ENCODE peak calls at places on chromosomes 2 and 18, in six cellular contexts. One of them, this sample, is unnamed.

GRCh38 chr2:200130762-200131166 is 175.4 kb downstream of the MAIP1 start:
- DNase-seq in fibroblast of the aortic adventitia: no peak
- DNase-seq in astrocyte of the spinal cord: peak
- DNase-seq in WERI-Rb-1: no peak
- DNase-seq in cardiac fibroblast: no peak
- DNase-seq in A549: no peak
- DNase-seq in this sample: no peak

GRCh38 chr18:72160504-72161445 is 383.4 kb downstream of the CBLN2 start:
- DNase-seq in WERI-Rb-1: no peak
- DNase-seq in A549: no peak
- DNase-seq in fibroblast of the aortic adventitia: no peak
- DNase-seq in astrocyte of the spinal cord: no peak
- DNase-seq in cardiac fibroblast: no peak
- DNase-seq in this sample: no peak

GRCh38 chr2:27025861-27026851 is 6.6 kb upstream of the TMEM214 start:
- DNase-seq in cardiac fibroblast: no peak
- DNase-seq in WERI-Rb-1: no peak
- DNase-seq in fibroblast of the aortic adventitia: no peak
- DNase-seq in A549: no peak
- DNase-seq in astrocyte of the spinal cord: no peak
- DNase-seq in this sample: no peak

GRCh38 chr18:652131-652530 is 5.3 kb upstream of the TYMS start:
- DNase-seq in cardiac fibroblast: no peak
- DNase-seq in astrocyte of the spinal cord: no peak
- DNase-seq in fibroblast of the aortic adventitia: no peak
- DNase-seq in A549: no peak
- DNase-seq in WERI-Rb-1: no peak
- DNase-seq in this sample: no peak

GRCh38 chr2:20624884-20625485 is 25.9 kb downstream of the HS1BP3 start:
- DNase-seq in cardiac fibroblast: no peak
- DNase-seq in WERI-Rb-1: peak
- DNase-seq in astrocyte of the spinal cord: no peak
- DNase-seq in A549: no peak
- DNase-seq in fibroblast of the aortic adventitia: no peak
- DNase-seq in this sample: no peak

GRCh38 chr2:172586255-172586891 is 30.5 kb downstream of the PDK1 start:
- DNase-seq in cardiac fibroblast: no peak
- DNase-seq in A549: no peak
- DNase-seq in fibroblast of the aortic adventitia: no peak
- DNase-seq in WERI-Rb-1: no peak
- DNase-seq in astrocyte of the spinal cord: peak
- DNase-seq in this sample: no peak

GRCh38 chr18:2692508-2692907 is 37.0 kb downstream of the SMCHD1 start:
- DNase-seq in astrocyte of the spinal cord: no peak
- DNase-seq in A549: no peak
- DNase-seq in fibroblast of the aortic adventitia: no peak
- DNase-seq in cardiac fibroblast: no peak
- DNase-seq in WERI-Rb-1: no peak
- DNase-seq in this sample: peak

GRCh38 chr2:52904511-52904910 is 863.1 kb upstream of the CHAC2 start:
- DNase-seq in WERI-Rb-1: no peak
- DNase-seq in astrocyte of the spinal cord: no peak
- DNase-seq in cardiac fibroblast: no peak
- DNase-seq in A549: no peak
- DNase-seq in fibroblast of the aortic adventitia: no peak
- DNase-seq in this sample: no peak

GRCh38 chr18:48735070-48735676 is 196.3 kb downstream of the CTIF start:
- DNase-seq in cardiac fibroblast: no peak
- DNase-seq in A549: no peak
- DNase-seq in fibroblast of the aortic adventitia: no peak
- DNase-seq in WERI-Rb-1: no peak
- DNase-seq in astrocyte of the spinal cord: peak
- DNase-seq in this sample: no peak

GRCh38 chr2:128440666-128441340 is 122.1 kb upstream of the HS6ST1 start:
- DNase-seq in cardiac fibroblast: no peak
- DNase-seq in astrocyte of the spinal cord: no peak
- DNase-seq in WERI-Rb-1: no peak
- DNase-seq in A549: no peak
- DNase-seq in fibroblast of the aortic adventitia: no peak
- DNase-seq in this sample: no peak

GRCh38 chr2:162085090-162085891 is 11.3 kb upstream of the DPP4 start:
- DNase-seq in A549: no peak
- DNase-seq in cardiac fibroblast: peak
- DNase-seq in astrocyte of the spinal cord: peak
- DNase-seq in WERI-Rb-1: no peak
- DNase-seq in fibroblast of the aortic adventitia: peak
- DNase-seq in this sample: peak

GRCh38 chr18:50817898-50818250 is 1.9 kb downstream of the MRO start:
- DNase-seq in fibroblast of the aortic adventitia: peak
- DNase-seq in WERI-Rb-1: no peak
- DNase-seq in astrocyte of the spinal cord: peak
- DNase-seq in A549: no peak
- DNase-seq in cardiac fibroblast: peak
- DNase-seq in this sample: peak

GRCh38 chr2:32864761-32865160 is 82.0 kb upstream of the LTBP1 start:
- DNase-seq in A549: no peak
- DNase-seq in fibroblast of the aortic adventitia: peak
- DNase-seq in astrocyte of the spinal cord: peak
- DNase-seq in WERI-Rb-1: no peak
- DNase-seq in cardiac fibroblast: peak
- DNase-seq in this sample: peak

GRCh38 chr2:131426727-131427126 is 49.2 kb upstream of the TUBA3D start:
- DNase-seq in cardiac fibroblast: no peak
- DNase-seq in A549: no peak
- DNase-seq in WERI-Rb-1: no peak
- DNase-seq in astrocyte of the spinal cord: no peak
- DNase-seq in fibroblast of the aortic adventitia: no peak
- DNase-seq in this sample: no peak

GRCh38 chr18:57075716-57076400 is 71.0 kb upstream of the BOD1L2 start:
- DNase-seq in A549: no peak
- DNase-seq in astrocyte of the spinal cord: no peak
- DNase-seq in WERI-Rb-1: no peak
- DNase-seq in fibroblast of the aortic adventitia: no peak
- DNase-seq in cardiac fibroblast: no peak
- DNase-seq in this sample: no peak

DNA sequence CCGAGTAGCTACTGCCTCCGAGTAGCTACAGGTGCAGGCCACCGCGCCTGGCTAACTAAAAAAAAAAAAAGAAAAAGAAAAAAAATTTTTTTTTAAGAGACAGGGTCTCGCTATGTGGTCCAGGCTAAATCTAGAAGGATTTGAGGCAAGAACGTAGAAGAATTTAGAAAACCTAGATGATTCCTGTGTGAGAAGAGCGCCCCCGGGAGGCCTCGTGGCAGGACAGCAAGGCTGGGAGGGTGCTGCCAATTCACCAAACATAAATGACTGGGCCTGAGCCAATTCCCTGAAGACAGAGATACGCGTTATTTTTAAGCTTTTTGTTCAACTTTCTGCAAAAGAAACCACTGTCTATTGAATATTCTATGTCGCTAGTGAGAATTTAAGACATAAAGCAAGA is 90.1 kb upstream of the TGFA start:
- DNase-seq in fibroblast of the aortic adventitia: no peak
- DNase-seq in WERI-Rb-1: peak
- DNase-seq in A549: peak
- DNase-seq in astrocyte of the spinal cord: no peak
- DNase-seq in cardiac fibroblast: no peak
- DNase-seq in this sample: no peak
- TF ChIP-seq CTCF in fibroblast of the aortic adventitia: peak
- TF ChIP-seq CTCF in WERI-Rb-1: peak
- TF ChIP-seq CTCF in A549: peak
- TF ChIP-seq CTCF in astrocyte of the spinal cord: peak
- TF ChIP-seq CTCF in cardiac fibroblast: peak
- TF ChIP-seq CTCF in this sample: peak

GRCh38 chr2:82993631-82994030 is 1465.4 kb downstream of the SUCLG1 start:
- DNase-seq in A549: no peak
- DNase-seq in fibroblast of the aortic adventitia: no peak
- DNase-seq in astrocyte of the spinal cord: peak
- DNase-seq in WERI-Rb-1: no peak
- DNase-seq in cardiac fibroblast: no peak
- DNase-seq in this sample: no peak
- H3K4me3 ChIP-seq in A549: no peak
- H3K4me3 ChIP-seq in fibroblast of the aortic adventitia: no peak
- H3K4me3 ChIP-seq in astrocyte of the spinal cord: no peak
- H3K4me3 ChIP-seq in WERI-Rb-1: no peak
- H3K4me3 ChIP-seq in cardiac fibroblast: no peak
- H3K4me3 ChIP-seq in this sample: no peak

GRCh38 chr18:44973282-44973681 is 292.6 kb downstream of the SETBP1 start:
- DNase-seq in cardiac fibroblast: peak
- DNase-seq in astrocyte of the spinal cord: peak
- DNase-seq in fibroblast of the aortic adventitia: no peak
- DNase-seq in A549: no peak
- DNase-seq in WERI-Rb-1: no peak
- DNase-seq in this sample: peak
- TF ChIP-seq CTCF in cardiac fibroblast: no peak
- TF ChIP-seq CTCF in astrocyte of the spinal cord: peak
- TF ChIP-seq CTCF in fibroblast of the aortic adventitia: no peak
- TF ChIP-seq CTCF in A549: no peak
- TF ChIP-seq CTCF in WERI-Rb-1: no peak
- TF ChIP-seq CTCF in this sample: peak

GRCh38 chr2:147575106-147575505 is 269.7 kb upstream of the ACVR2A start:
- DNase-seq in cardiac fibroblast: no peak
- DNase-seq in fibroblast of the aortic adventitia: no peak
- DNase-seq in A549: no peak
- DNase-seq in astrocyte of the spinal cord: no peak
- DNase-seq in WERI-Rb-1: no peak
- DNase-seq in this sample: no peak

GRCh38 chr2:147572622-147573021 is 272.2 kb upstream of the ACVR2A start:
- DNase-seq in astrocyte of the spinal cord: no peak
- DNase-seq in cardiac fibroblast: no peak
- DNase-seq in WERI-Rb-1: no peak
- DNase-seq in A549: no peak
- DNase-seq in fibroblast of the aortic adventitia: no peak
- DNase-seq in this sample: no peak

GRCh38 chr2:147577323-147578014 is 267.4 kb upstream of the ACVR2A start:
- DNase-seq in astrocyte of the spinal cord: no peak
- DNase-seq in fibroblast of the aortic adventitia: no peak
- DNase-seq in cardiac fibroblast: no peak
- DNase-seq in A549: no peak
- DNase-seq in WERI-Rb-1: no peak
- DNase-seq in this sample: no peak

GRCh38 chr2:147578529-147578928 is 266.3 kb upstream of the ACVR2A start:
- DNase-seq in WERI-Rb-1: no peak
- DNase-seq in cardiac fibroblast: no peak
- DNase-seq in A549: no peak
- DNase-seq in fibroblast of the aortic adventitia: no peak
- DNase-seq in astrocyte of the spinal cord: no peak
- DNase-seq in this sample: no peak
- H3K4me3 ChIP-seq in WERI-Rb-1: no peak
- H3K4me3 ChIP-seq in cardiac fibroblast: no peak
- H3K4me3 ChIP-seq in A549: no peak
- H3K4me3 ChIP-seq in fibroblast of the aortic adventitia: no peak
- H3K4me3 ChIP-seq in astrocyte of the spinal cord: no peak
- H3K4me3 ChIP-seq in this sample: no peak

GRCh38 chr2:220104871-220105351 is 477.5 kb downstream of the SLC4A3 start:
- DNase-seq in A549: peak
- DNase-seq in WERI-Rb-1: peak
- DNase-seq in fibroblast of the aortic adventitia: peak
- DNase-seq in cardiac fibroblast: peak
- DNase-seq in astrocyte of the spinal cord: peak
- DNase-seq in this sample: peak
- TF ChIP-seq CTCF in A549: no peak
- TF ChIP-seq CTCF in WERI-Rb-1: peak
- TF ChIP-seq CTCF in fibroblast of the aortic adventitia: peak
- TF ChIP-seq CTCF in cardiac fibroblast: peak
- TF ChIP-seq CTCF in astrocyte of the spinal cord: peak
- TF ChIP-seq CTCF in this sample: peak

This sample was measured in fibroblast of pulmonary artery.